ENCODE peak calls at places on chromosomes 4 and X, in ten cellular contexts. N is stimulated activated CD4-positive, alpha-beta T cell treated with anti-CD3 and anti-CD28 coated beads, Interleukin-1b, Interleukin-23, amount 100 ng/mL, for 1 hour; W is T follicular helper cell; Z is mesendoderm; Q is skeletal muscle cell; B is AG08395; K is T-helper 9 cell; F is CD8-positive, alpha-beta T cell; P is CD4-positive, CD25-positive, alpha-beta regulatory T cell; V is activated CD8-positive, alpha-beta memory T cell treated with anti-CD3 and anti-CD28 coated beads for 1 hour. L is an unnamed sample.

GRCh38 chr4:138090145-138090917 is 151.8 kb downstream of the SLC7A11 start:
- DNase-seq in N (no peak), Q (peak), V (no peak), W (no peak), P (peak), B (peak), F (no peak), K (no peak), Z (peak), L (peak)

GRCh38 chr4:9987749-9988346 is 33.4 kb downstream of the SLC2A9 start:
- DNase-seq in F (no peak), K (no peak), Q (no peak), Z (no peak), P (no peak), W (no peak), V (no peak), N (no peak), B (no peak), L (no peak)

GRCh38 chr4:130210871-130211270 is 1114.9 kb downstream of the C4orf33 start:
- DNase-seq in F (no peak), Q (peak), W (no peak), Z (no peak), N (no peak), K (no peak), P (no peak), B (peak), V (no peak), L (peak)

GRCh38 chrX:111867236-111867635 is 8.7 kb upstream of the TRPC5OS start:
- DNase-seq in V (no peak), Q (no peak), W (no peak), K (no peak), B (no peak), P (no peak), Z (no peak), F (no peak), N (no peak), L (no peak)

GRCh38 chr4:111449657-111450056 is 695.6 kb upstream of the FAM241A start:
- DNase-seq in V (no peak), B (no peak), K (no peak), Q (no peak), F (no peak), Z (no peak), N (no peak), W (no peak), P (no peak), L (no peak)

GRCh38 chrX:132956421-132957210 is 1.8 kb downstream of the HS6ST2 start:
- DNase-seq in F (no peak), Q (no peak), K (no peak), W (no peak), P (no peak), V (no peak), B (no peak), Z (no peak), N (no peak), L (no peak)

GRCh38 chrX:135707880-135708279 is 5.6 kb upstream of the CT45A1 start:
- DNase-seq in P (peak), N (peak), V (no peak), W (no peak), B (no peak), K (peak), Q (no peak), Z (peak), F (no peak), L (no peak)

GRCh38 chr4:41013746-41014145 is 200.6 kb downstream of the APBB2 start:
- DNase-seq in W (no peak), P (no peak), N (no peak), B (no peak), K (no peak), V (no peak), Q (no peak), F (no peak), Z (peak), L (no peak)

GRCh38 chr4:187478292-187479205 is 517.0 kb upstream of the ZFP42 start:
- DNase-seq in Q (peak), V (no peak), K (no peak), B (peak), F (no peak), P (no peak), W (no peak), N (no peak), Z (peak), L (peak)

GRCh38 chr4:87093443-87094123 is 126.8 kb downstream of the KLHL8 start:
- DNase-seq in Q (no peak), P (peak), W (peak), B (peak), Z (peak), K (no peak), F (peak), V (peak), N (no peak), L (peak)

GRCh38 chr4:94472056-94472826 is 20.5 kb downstream of the PDLIM5 start:
- DNase-seq in K (no peak), B (peak), W (no peak), F (no peak), P (no peak), N (no peak), V (no peak), Z (no peak), Q (peak), L (peak)

GRCh38 chr4:163866728-163867313 is 372.3 kb downstream of the TMA16 start:
- DNase-seq in Q (no peak), Z (peak), P (no peak), F (no peak), B (no peak), W (no peak), N (no peak), V (no peak), K (no peak), L (no peak)

GRCh38 chr4:173513651-173514050 is 16.4 kb downstream of the HAND2 start:
- DNase-seq in F (no peak), K (no peak), B (peak), W (no peak), V (no peak), N (no peak), Z (no peak), Q (no peak), P (no peak), L (no peak)

GRCh38 chr4:106588906-106589305 is 220.3 kb upstream of the GIMD1 start:
- DNase-seq in Z (no peak), F (no peak), P (no peak), B (no peak), N (no peak), V (no peak), W (no peak), K (no peak), Q (no peak), L (no peak)

GRCh38 chrX:136395271-136395670 is 92.5 kb upstream of the BRS3 start:
- DNase-seq in Q (peak), Z (no peak), K (no peak), P (no peak), V (no peak), W (no peak), N (no peak), F (no peak), B (no peak), L (peak)

GRCh38 chrX:2767631-2768455 is 16.0 kb downstream of the XG start:
- DNase-seq in Q (no peak), N (no peak), W (no peak), P (no peak), F (no peak), Z (peak), V (no peak), K (no peak), B (peak), L (peak)

GRCh38 chr4:138035781-138036258 is 206.3 kb downstream of the SLC7A11 start:
- DNase-seq in N (no peak), F (no peak), Q (no peak), W (no peak), K (no peak), V (no peak), Z (peak), B (peak), P (peak), L (peak)

GRCh38 chr4:70927502-70928139 is 25.5 kb downstream of the MOB1B start:
- DNase-seq in F (no peak), B (no peak), Q (no peak), W (no peak), Z (no peak), N (no peak), P (peak), V (no peak), K (no peak), L (no peak)

GRCh38 chr4:7052923-7053715 is 9.9 kb downstream of the TADA2B start:
- DNase-seq in P (no peak), V (no peak), W (no peak), B (no peak), Z (no peak), Q (no peak), K (no peak), N (no peak), F (no peak), L (no peak)

GRCh38 chrX:140440891-140441290 is 64.0 kb downstream of the SOX3 start:
- DNase-seq in Z (peak), W (no peak), Q (no peak), F (no peak), N (no peak), P (no peak), K (no peak), B (no peak), V (no peak), L (no peak)

GRCh38 chr4:45741897-45742296 is 382.0 kb downstream of the GABRG1 start:
- DNase-seq in W (no peak), F (no peak), B (no peak), P (no peak), V (no peak), Q (no peak), Z (peak), N (no peak), K (no peak), L (no peak)

GRCh38 chr4:42391356-42391675 is 6.0 kb upstream of the SHISA3 start:
- DNase-seq in P (no peak), K (no peak), V (no peak), Q (no peak), Z (no peak), F (no peak), B (no peak), W (no peak), N (no peak), L (no peak)

GRCh38 chr4:41432889-41433288 is 105.1 kb upstream of the LIMCH1 start:
- DNase-seq in B (peak), V (no peak), W (no peak), P (no peak), Q (peak), K (no peak), F (no peak), Z (peak), N (no peak), L (peak)

GRCh38 chr4:1309261-1310010 is 19.7 kb downstream of the MAEA start:
- DNase-seq in V (no peak), N (peak), Q (peak), P (peak), F (peak), B (peak), W (peak), Z (peak), K (peak), L (peak)

GRCh38 chrX:45428816-45429215 is 228.1 kb upstream of the DIPK2B start:
- DNase-seq in F (no peak), Z (no peak), N (no peak), V (no peak), B (peak), W (no peak), P (no peak), K (no peak), Q (no peak), L (peak)

GRCh38 chrX:11460347-11460746 is 167.1 kb downstream of the AMELX start:
- DNase-seq in Z (peak), V (no peak), Q (no peak), B (no peak), W (no peak), P (no peak), K (no peak), N (no peak), F (no peak), L (no peak)

GRCh38 chr4:119244344-119244743 is 31.8 kb downstream of the USP53 start:
- DNase-seq in Q (no peak), Z (no peak), K (no peak), N (no peak), V (no peak), W (no peak), P (no peak), B (no peak), F (no peak), L (no peak)

GRCh38 chr4:102817021-102817605 is 10.2 kb downstream of the UBE2D3 start:
- DNase-seq in V (no peak), P (no peak), Z (no peak), F (no peak), K (no peak), W (no peak), Q (no peak), N (no peak), B (no peak), L (no peak)

GRCh38 chr4:4668355-4669210 is 126.7 kb upstream of the STX18 start:
- DNase-seq in W (no peak), Q (no peak), K (no peak), V (no peak), N (no peak), P (no peak), Z (no peak), F (no peak), B (no peak), L (no peak)

GRCh38 chr4:69497081-69497480 is 1.4 kb upstream of the UGT2B4 start:
- DNase-seq in F (no peak), N (no peak), V (no peak), B (no peak), Z (peak), Q (peak), K (no peak), P (no peak), W (no peak), L (no peak)

GRCh38 chrX:110391086-110391485 is 32.4 kb downstream of the RTL9 start:
- DNase-seq in Z (no peak), V (no peak), P (no peak), W (no peak), Q (no peak), F (no peak), N (no peak), K (no peak), B (no peak), L (no peak)

GRCh38 chrX:103629295-103630170 is 758 bp downstream of the TCEAL1 start:
- DNase-seq in F (peak), Z (peak), B (peak), Q (peak), K (no peak), N (no peak), W (no peak), V (no peak), P (peak), L (peak)

GRCh38 chr4:112765317-112765989 is 128.5 kb downstream of the LARP7 start:
- DNase-seq in W (no peak), F (no peak), N (no peak), Z (peak), Q (no peak), V (no peak), B (no peak), P (peak), K (no peak), L (peak)

GRCh38 chr4:13347517-13348125 is 136.5 kb downstream of the RAB28 start:
- DNase-seq in W (no peak), Q (no peak), Z (no peak), N (no peak), B (peak), K (no peak), V (no peak), P (no peak), F (no peak), L (peak)

GRCh38 chr4:150852237-150852636 is 162.8 kb downstream of the LRBA start:
- DNase-seq in B (no peak), Q (no peak), F (no peak), W (no peak), K (no peak), P (no peak), Z (no peak), N (no peak), V (no peak), L (peak)

GRCh38 chrX:9252182-9252581 is 212.7 kb upstream of the TBL1X start:
- DNase-seq in W (no peak), Z (peak), K (no peak), Q (no peak), N (no peak), F (no peak), P (no peak), B (no peak), V (no peak), L (no peak)

GRCh38 chr4:153799708-153800074 is 10.8 kb upstream of the SFRP2 start:
- DNase-seq in V (no peak), Q (no peak), W (no peak), P (no peak), Z (peak), F (no peak), K (no peak), N (no peak), B (peak), L (no peak)

GRCh38 chr4:112668131-112668530 is 31.2 kb downstream of the LARP7 start:
- DNase-seq in P (no peak), N (no peak), F (no peak), Q (no peak), V (no peak), Z (no peak), W (no peak), B (no peak), K (no peak), L (no peak)

GRCh38 chr4:38385286-38386010 is 278.6 kb upstream of the KLF3 start:
- DNase-seq in Z (peak), K (no peak), V (no peak), N (no peak), W (no peak), B (no peak), P (no peak), F (no peak), Q (no peak), L (no peak)

GRCh38 chrX:12080265-12080664 is 58.0 kb upstream of the FRMPD4 start:
- DNase-seq in B (peak), Q (peak), V (no peak), F (no peak), W (no peak), N (no peak), P (peak), Z (peak), K (no peak), L (peak)

L was measured in HFFc6.